ENCODE peak calls at places on chromosome 7, in eight cellular contexts. One of them, this sample, is unnamed.
A peak's percentile ranks its signal among the peaks of the same experiment; 100 is the strongest.

GRCh38 chr7:77648742-77649338 is 47.4 kb upstream of the RSBN1L start:
- DNase-seq in vagina: no peak
- DNase-seq in heart left ventricle: no peak
- DNase-seq in IMR-90: no peak
- DNase-seq in fibroblast of lung: no peak
- DNase-seq in astrocyte of the cerebellum: no peak
- DNase-seq in brain microvascular endothelial cell: no peak
- DNase-seq in coronary artery: no peak
- DNase-seq in this sample: no peak

GRCh38 chr7:56051339-56052191 is at the start of the genes CCT6A and PSPH:
- DNase-seq in coronary artery: peak; percentile 99
- DNase-seq in IMR-90: peak; percentile 98
- DNase-seq in brain microvascular endothelial cell: peak; percentile 98
- DNase-seq in astrocyte of the cerebellum: peak; percentile 95
- DNase-seq in heart left ventricle: peak; percentile 99
- DNase-seq in fibroblast of lung: peak; percentile 99
- DNase-seq in vagina: peak; percentile 99
- DNase-seq in this sample: peak; percentile 100

GRCh38 chr7:26863504-26864308 is 684 bp downstream of the SKAP2 start:
- DNase-seq in coronary artery: no peak
- DNase-seq in IMR-90: peak; percentile 52
- DNase-seq in vagina: peak; percentile 89
- DNase-seq in brain microvascular endothelial cell: peak; percentile 6
- DNase-seq in heart left ventricle: no peak
- DNase-seq in fibroblast of lung: peak; percentile 32
- DNase-seq in astrocyte of the cerebellum: no peak
- DNase-seq in this sample: peak; percentile 59

GRCh38 chr7:22082553-22082885 is 136.8 kb upstream of the CDCA7L start:
- DNase-seq in heart left ventricle: no peak
- DNase-seq in astrocyte of the cerebellum: no peak
- DNase-seq in brain microvascular endothelial cell: peak; percentile 1
- DNase-seq in vagina: no peak
- DNase-seq in fibroblast of lung: no peak
- DNase-seq in IMR-90: no peak
- DNase-seq in coronary artery: no peak
- DNase-seq in this sample: no peak

GRCh38 chr7:150380463-150380862 is 1.3 kb downstream of the ZNF775 start:
- DNase-seq in heart left ventricle: no peak
- DNase-seq in fibroblast of lung: no peak
- DNase-seq in IMR-90: no peak
- DNase-seq in astrocyte of the cerebellum: no peak
- DNase-seq in vagina: no peak
- DNase-seq in brain microvascular endothelial cell: no peak
- DNase-seq in coronary artery: no peak
- DNase-seq in this sample: no peak

GRCh38 chr7:13915891-13916290 is 73.6 kb downstream of the ETV1 start:
- DNase-seq in heart left ventricle: no peak
- DNase-seq in astrocyte of the cerebellum: no peak
- DNase-seq in coronary artery: no peak
- DNase-seq in vagina: no peak
- DNase-seq in brain microvascular endothelial cell: no peak
- DNase-seq in IMR-90: no peak
- DNase-seq in fibroblast of lung: no peak
- DNase-seq in this sample: no peak

GRCh38 chr7:152056621-152057274 is 31.3 kb downstream of the GALNT11 start:
- DNase-seq in brain microvascular endothelial cell: no peak
- DNase-seq in coronary artery: no peak
- DNase-seq in astrocyte of the cerebellum: no peak
- DNase-seq in heart left ventricle: no peak
- DNase-seq in vagina: no peak
- DNase-seq in fibroblast of lung: no peak
- DNase-seq in IMR-90: no peak
- DNase-seq in this sample: no peak

GRCh38 chr7:143305423-143306070 is 10.4 kb upstream of the CLCN1 start:
- DNase-seq in IMR-90: peak; percentile 37
- DNase-seq in brain microvascular endothelial cell: peak; percentile 48
- DNase-seq in vagina: no peak
- DNase-seq in astrocyte of the cerebellum: no peak
- DNase-seq in heart left ventricle: peak; percentile 70
- DNase-seq in fibroblast of lung: peak; percentile 31
- DNase-seq in coronary artery: no peak
- DNase-seq in this sample: peak; percentile 63

GRCh38 chr7:146090023-146090645 is 26.5 kb upstream of the CNTNAP2 start:
- DNase-seq in astrocyte of the cerebellum: no peak
- DNase-seq in brain microvascular endothelial cell: no peak
- DNase-seq in coronary artery: no peak
- DNase-seq in IMR-90: no peak
- DNase-seq in fibroblast of lung: peak; percentile 1
- DNase-seq in heart left ventricle: no peak
- DNase-seq in vagina: no peak
- DNase-seq in this sample: no peak

GRCh38 chr7:1910827-1911226 is 240.8 kb downstream of the ELFN1 start:
- DNase-seq in astrocyte of the cerebellum: no peak
- DNase-seq in fibroblast of lung: no peak
- DNase-seq in vagina: no peak
- DNase-seq in brain microvascular endothelial cell: no peak
- DNase-seq in heart left ventricle: no peak
- DNase-seq in coronary artery: no peak
- DNase-seq in IMR-90: no peak
- DNase-seq in this sample: no peak

GRCh38 chr7:151895008-151895661 is 18.2 kb upstream of the PRKAG2 start:
- DNase-seq in brain microvascular endothelial cell: no peak
- DNase-seq in vagina: no peak
- DNase-seq in astrocyte of the cerebellum: no peak
- DNase-seq in coronary artery: peak; percentile 55
- DNase-seq in heart left ventricle: no peak
- DNase-seq in IMR-90: no peak
- DNase-seq in fibroblast of lung: no peak
- DNase-seq in this sample: no peak

GRCh38 chr7:101172005-101172853 is 6.9 kb upstream of the VGF start:
- DNase-seq in coronary artery: no peak
- DNase-seq in vagina: no peak
- DNase-seq in heart left ventricle: no peak
- DNase-seq in IMR-90: no peak
- DNase-seq in astrocyte of the cerebellum: no peak
- DNase-seq in fibroblast of lung: no peak
- DNase-seq in brain microvascular endothelial cell: no peak
- DNase-seq in this sample: peak; percentile 26

GRCh38 chr7:69656890-69657289 is 58.6 kb downstream of the AUTS2 start:
- DNase-seq in heart left ventricle: peak; percentile 65
- DNase-seq in fibroblast of lung: peak; percentile 51
- DNase-seq in brain microvascular endothelial cell: no peak
- DNase-seq in coronary artery: no peak
- DNase-seq in vagina: no peak
- DNase-seq in astrocyte of the cerebellum: no peak
- DNase-seq in IMR-90: no peak
- DNase-seq in this sample: peak; percentile 67

GRCh38 chr7:70935854-70936253 is 196.1 kb upstream of the GALNT17 start:
- DNase-seq in brain microvascular endothelial cell: no peak
- DNase-seq in vagina: no peak
- DNase-seq in astrocyte of the cerebellum: no peak
- DNase-seq in fibroblast of lung: no peak
- DNase-seq in IMR-90: no peak
- DNase-seq in heart left ventricle: no peak
- DNase-seq in coronary artery: peak; percentile 26
- DNase-seq in this sample: no peak

GRCh38 chr7:128827248-128827958 is 2.8 kb upstream of the FLNC start:
- DNase-seq in brain microvascular endothelial cell: peak; percentile 75
- DNase-seq in vagina: no peak
- DNase-seq in IMR-90: peak; percentile 83
- DNase-seq in fibroblast of lung: peak; percentile 83
- DNase-seq in heart left ventricle: peak; percentile 70
- DNase-seq in coronary artery: no peak
- DNase-seq in astrocyte of the cerebellum: no peak
- DNase-seq in this sample: peak; percentile 93

GRCh38 chr7:45696476-45696875 is 122.3 kb downstream of the ADCY1 start:
- DNase-seq in vagina: peak; percentile 65
- DNase-seq in brain microvascular endothelial cell: no peak
- DNase-seq in heart left ventricle: peak; percentile 2
- DNase-seq in fibroblast of lung: no peak
- DNase-seq in IMR-90: no peak
- DNase-seq in astrocyte of the cerebellum: no peak
- DNase-seq in coronary artery: peak; percentile 41
- DNase-seq in this sample: no peak

GRCh38 chr7:104548861-104549260 is 220.5 kb downstream of the LHFPL3 start:
- DNase-seq in IMR-90: no peak
- DNase-seq in coronary artery: no peak
- DNase-seq in fibroblast of lung: no peak
- DNase-seq in brain microvascular endothelial cell: no peak
- DNase-seq in astrocyte of the cerebellum: no peak
- DNase-seq in vagina: no peak
- DNase-seq in heart left ventricle: no peak
- DNase-seq in this sample: no peak
- TF ChIP-seq CTCF in IMR-90: no peak
- TF ChIP-seq CTCF in coronary artery: no peak
- TF ChIP-seq CTCF in fibroblast of lung: no peak
- TF ChIP-seq CTCF in brain microvascular endothelial cell: no peak
- TF ChIP-seq CTCF in astrocyte of the cerebellum: no peak
- TF ChIP-seq CTCF in vagina: no peak
- TF ChIP-seq CTCF in heart left ventricle: no peak
- TF ChIP-seq CTCF in this sample: no peak

DNA sequence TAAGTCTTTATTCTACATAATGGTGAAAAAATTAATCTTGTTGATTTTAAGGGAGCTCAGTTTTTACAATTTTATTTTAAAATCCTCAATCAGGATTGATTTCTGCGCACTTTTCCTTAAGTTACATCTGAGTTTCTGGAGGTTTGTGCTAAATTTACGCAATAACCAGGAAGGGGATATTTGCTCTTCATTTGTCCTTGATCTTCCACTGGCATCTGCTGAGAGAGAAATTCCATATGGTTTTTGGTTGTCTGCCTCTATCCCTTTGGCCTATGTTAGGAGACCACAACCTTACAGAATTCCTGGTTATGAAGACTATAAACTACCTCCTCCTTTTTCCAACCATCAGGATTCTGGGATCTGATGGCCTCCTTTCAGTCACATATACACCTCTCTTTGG is 20.1 kb upstream of the CDK6 start:
- DNase-seq in IMR-90: no peak
- DNase-seq in coronary artery: no peak
- DNase-seq in brain microvascular endothelial cell: no peak
- DNase-seq in vagina: no peak
- DNase-seq in astrocyte of the cerebellum: no peak
- DNase-seq in heart left ventricle: no peak
- DNase-seq in fibroblast of lung: no peak
- DNase-seq in this sample: no peak
- H3K4me3 ChIP-seq in IMR-90: no peak overlapping the region
- H3K4me3 ChIP-seq in coronary artery: no peak overlapping the region
- H3K4me3 ChIP-seq in brain microvascular endothelial cell: no peak overlapping the region
- H3K4me3 ChIP-seq in vagina: no peak overlapping the region
- H3K4me3 ChIP-seq in astrocyte of the cerebellum: no peak overlapping the region
- H3K4me3 ChIP-seq in heart left ventricle: no peak overlapping the region
- H3K4me3 ChIP-seq in fibroblast of lung: no peak overlapping the region
- H3K4me3 ChIP-seq in this sample: no peak overlapping the region

GRCh38 chr7:37037286-37037685 is 313.0 kb upstream of the AOAH start:
- DNase-seq in vagina: no peak
- DNase-seq in brain microvascular endothelial cell: no peak
- DNase-seq in heart left ventricle: no peak
- DNase-seq in coronary artery: no peak
- DNase-seq in astrocyte of the cerebellum: no peak
- DNase-seq in IMR-90: no peak
- DNase-seq in fibroblast of lung: no peak
- DNase-seq in this sample: no peak

GRCh38 chr7:37033141-37033540 is 308.8 kb upstream of the AOAH start:
- DNase-seq in brain microvascular endothelial cell: no peak
- DNase-seq in IMR-90: no peak
- DNase-seq in coronary artery: no peak
- DNase-seq in heart left ventricle: no peak
- DNase-seq in vagina: no peak
- DNase-seq in astrocyte of the cerebellum: no peak
- DNase-seq in fibroblast of lung: no peak
- DNase-seq in this sample: no peak

GRCh38 chr7:37038706-37039105 is 314.4 kb upstream of the AOAH start:
- DNase-seq in heart left ventricle: no peak
- DNase-seq in IMR-90: no peak
- DNase-seq in brain microvascular endothelial cell: no peak
- DNase-seq in coronary artery: no peak
- DNase-seq in astrocyte of the cerebellum: no peak
- DNase-seq in vagina: no peak
- DNase-seq in fibroblast of lung: no peak
- DNase-seq in this sample: no peak

GRCh38 chr7:37032258-37032601 is 307.9 kb upstream of the AOAH start:
- DNase-seq in coronary artery: no peak
- DNase-seq in astrocyte of the cerebellum: no peak
- DNase-seq in vagina: no peak
- DNase-seq in fibroblast of lung: no peak
- DNase-seq in IMR-90: no peak
- DNase-seq in brain microvascular endothelial cell: no peak
- DNase-seq in heart left ventricle: no peak
- DNase-seq in this sample: no peak

DNA sequence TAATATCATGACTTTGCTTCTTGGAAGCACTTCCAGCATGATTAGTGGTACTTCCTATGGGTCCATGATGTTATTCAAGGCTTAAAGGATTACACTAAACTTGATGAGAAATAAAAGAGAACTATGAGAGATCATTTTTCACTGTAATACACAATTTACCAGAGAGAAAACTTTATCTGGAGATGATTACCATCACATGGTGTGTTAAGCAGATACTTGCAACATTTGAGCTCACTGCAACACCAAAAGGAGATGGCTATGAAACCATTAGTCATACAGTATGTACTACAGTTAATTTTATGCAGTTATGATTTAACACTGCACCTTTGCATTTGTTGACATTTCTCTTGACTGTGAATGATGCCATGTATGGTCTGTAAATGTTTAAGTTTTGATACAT is 311.3 kb upstream of the AOAH start:
- DNase-seq in astrocyte of the cerebellum: no peak
- DNase-seq in heart left ventricle: no peak
- DNase-seq in fibroblast of lung: no peak
- DNase-seq in coronary artery: no peak
- DNase-seq in IMR-90: no peak
- DNase-seq in vagina: no peak
- DNase-seq in brain microvascular endothelial cell: no peak
- DNase-seq in this sample: no peak
- TF ChIP-seq CTCF in astrocyte of the cerebellum: no peak
- TF ChIP-seq CTCF in heart left ventricle: no peak
- TF ChIP-seq CTCF in fibroblast of lung: no peak
- TF ChIP-seq CTCF in coronary artery: no peak
- TF ChIP-seq CTCF in IMR-90: no peak
- TF ChIP-seq CTCF in vagina: no peak
- TF ChIP-seq CTCF in brain microvascular endothelial cell: no peak
- TF ChIP-seq CTCF in this sample: no peak

DNA sequence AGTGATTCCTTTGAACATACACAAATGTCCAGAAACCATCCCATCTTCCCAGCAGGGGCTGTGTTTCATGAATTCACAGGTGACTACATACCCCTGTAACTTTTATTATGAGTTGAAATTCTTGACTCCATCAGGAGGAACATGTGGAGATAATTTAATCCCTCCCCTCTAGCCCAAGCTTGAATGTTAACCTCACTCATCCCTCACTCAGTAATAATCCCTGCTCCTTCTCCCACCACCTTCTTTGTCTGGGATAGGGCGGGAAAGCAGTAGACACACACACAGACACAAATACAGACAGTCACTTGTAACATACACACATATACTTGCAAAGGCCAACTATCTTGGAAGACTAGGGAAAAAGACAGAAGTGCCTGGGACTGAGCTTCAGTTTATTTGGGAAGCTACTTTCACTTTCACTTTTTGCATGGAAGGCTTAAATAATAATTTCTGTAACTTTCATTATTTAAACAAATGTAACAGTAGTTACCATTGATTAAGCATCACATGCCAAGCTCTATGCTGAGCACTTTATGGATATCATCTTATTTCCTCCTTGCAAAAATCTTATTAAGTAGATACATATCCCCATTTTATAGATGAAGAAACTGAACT is 7.3 kb downstream of the AASS start:
- DNase-seq in vagina: no peak
- DNase-seq in heart left ventricle: no peak
- DNase-seq in IMR-90: peak; percentile 18
- DNase-seq in coronary artery: no peak
- DNase-seq in astrocyte of the cerebellum: no peak
- DNase-seq in fibroblast of lung: peak; percentile 20
- DNase-seq in brain microvascular endothelial cell: no peak
- DNase-seq in this sample: no peak
- H3K4me3 ChIP-seq in vagina: peak overlapping the region; percentile 45
- H3K4me3 ChIP-seq in heart left ventricle: peak overlapping the region; percentile 9
- H3K4me3 ChIP-seq in IMR-90: peak overlapping the region; percentile 93
- H3K4me3 ChIP-seq in coronary artery: peak overlapping the region; percentile 64
- H3K4me3 ChIP-seq in astrocyte of the cerebellum: peak overlapping the region; percentile 22
- H3K4me3 ChIP-seq in fibroblast of lung: peak overlapping the region; percentile 55
- H3K4me3 ChIP-seq in brain microvascular endothelial cell: peak overlapping the region; percentile 43
- H3K4me3 ChIP-seq in this sample: peak overlapping the region; percentile 50

This sample was measured in foreskin fibroblast.